ENCODE peak calls at places on chromosomes 12 and 14, in nine cellular contexts. F is fibroblast of pulmonary artery, R is stomach, N is Daoy, V is uterus, O is upper lobe of left lung, T is NAMALWA, K is islet precursor cell, Z is mesothelial cell of epicardium. Q is an unnamed sample.

GRCh38 chr14:56422703-56423213 is 156.8 kb upstream of the TMEM260 start:
- DNase-seq in F (peak), R (peak), N (peak), V (peak), O (peak), T (peak), K (no peak), Z (no peak), Q (no peak)

GRCh38 chr12:116159175-116159574 is 118.3 kb downstream of the MED13L start:
- DNase-seq in F (peak), R (no peak), N (no peak), V (no peak), O (no peak), T (no peak), K (no peak), Z (no peak), Q (no peak)

GRCh38 chr12:101783838-101784237 is 44.6 kb upstream of the SYCP3 start:
- DNase-seq in F (no peak), R (no peak), N (no peak), V (no peak), O (no peak), T (no peak), K (no peak), Z (no peak), Q (no peak)

GRCh38 chr12:111211910-111212757 is 156.8 kb downstream of the PHETA1 start:
- DNase-seq in F (no peak), R (no peak), N (no peak), V (no peak), O (no peak), T (peak), K (peak), Z (no peak), Q (no peak)

GRCh38 chr14:71165121-71165574 is 257.9 kb downstream of the PCNX1 start:
- DNase-seq in F (peak), R (no peak), N (no peak), V (no peak), O (no peak), T (no peak), K (peak), Z (no peak), Q (no peak)

GRCh38 chr12:131375972-131376345 is 334.9 kb upstream of the SFSWAP start:
- DNase-seq in F (no peak), R (no peak), N (no peak), V (no peak), O (no peak), T (no peak), K (peak), Z (no peak), Q (no peak)

GRCh38 chr14:70398706-70399431 is 18.0 kb downstream of the SYNJ2BP start:
- DNase-seq in F (no peak), R (no peak), N (no peak), V (no peak), O (no peak), T (no peak), K (no peak), Z (no peak), Q (no peak)

GRCh38 chr12:40225984-40226602 is 1.3 kb downstream of the LRRK2 start:
- DNase-seq in F (no peak), R (no peak), N (no peak), V (no peak), O (no peak), T (peak), K (no peak), Z (no peak), Q (no peak)

GRCh38 chr14:105012171-105012985 is 8.5 kb downstream of the CDCA4 start:
- DNase-seq in F (no peak), R (peak), N (no peak), V (no peak), O (no peak), T (no peak), K (no peak), Z (no peak), Q (no peak)

Q was measured in T-helper 22 cell.